ENCODE peak calls at places on chromosome 13, in seven cellular contexts. J is left ventricle myocardium inferior, W is dorsolateral prefrontal cortex, K is mesothelial cell of epicardium, Y is uterus, S is A549, E is stomach. F is an unnamed sample.

GRCh38 chr13:50422181-50423148 is 407.2 kb downstream of the KCNRG start:
- DNase-seq in W (no peak), K (no peak), J (no peak), E (no peak), Y (no peak), S (no peak), F (no peak)

GRCh38 chr13:41492432-41493267 is 35.3 kb downstream of the RGCC start:
- DNase-seq in S (no peak), E (no peak), W (no peak), J (no peak), Y (no peak), K (no peak), F (no peak)

GRCh38 chr13:95239293-95239692 is 62.0 kb downstream of the ABCC4 start:
- DNase-seq in J (no peak), W (no peak), S (no peak), E (no peak), Y (no peak), K (no peak), F (no peak)

GRCh38 chr13:113815151-113816058 is 48.5 kb downstream of the GAS6 start:
- DNase-seq in K (no peak), Y (no peak), E (no peak), S (no peak), W (no peak), J (no peak), F (no peak)

GRCh38 chr13:19607523-19608078 is 25.9 kb upstream of the MPHOSPH8 start:
- DNase-seq in J (no peak), E (no peak), Y (no peak), S (no peak), K (no peak), W (no peak), F (no peak)

GRCh38 chr13:47076536-47076935 is 179.7 kb upstream of the HTR2A start:
- DNase-seq in S (no peak), Y (no peak), W (no peak), E (no peak), J (no peak), K (no peak), F (no peak)

GRCh38 chr13:97341135-97341534 is 92.8 kb upstream of the RAP2A start:
- DNase-seq in W (no peak), Y (no peak), S (no peak), J (no peak), K (no peak), E (no peak), F (no peak)

GRCh38 chr13:51435002-51435578 is 17.7 kb downstream of the INTS6 start:
- DNase-seq in Y (no peak), S (peak), K (no peak), E (no peak), W (no peak), J (no peak), F (no peak)

DNA sequence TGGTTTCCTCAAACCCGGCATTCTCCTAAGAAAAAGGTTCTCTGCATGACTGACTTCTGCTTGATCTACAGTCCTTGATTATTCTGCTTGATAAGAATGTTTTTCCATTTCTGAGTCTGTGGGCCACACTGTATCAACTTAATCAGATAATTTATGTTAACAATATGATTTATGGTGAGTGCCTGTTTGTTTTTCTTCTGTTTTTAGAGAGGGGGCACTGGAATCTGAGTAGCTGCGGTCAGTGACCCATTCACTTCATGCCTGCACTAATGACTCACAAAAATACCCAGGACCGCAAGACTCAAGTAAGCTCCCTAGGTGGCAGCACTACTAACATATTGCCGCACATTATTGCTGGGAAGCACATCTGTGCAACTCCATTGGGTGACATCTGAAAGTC is 542.3 kb upstream of the ATXN8OS start:
- DNase-seq in W (no peak), Y (no peak), J (no peak), E (no peak), S (peak), K (no peak), F (no peak)
- TF ChIP-seq CTCF in W (no peak), Y (no peak), J (no peak), E (no peak), S (no peak), K (no peak), F (peak)

DNA sequence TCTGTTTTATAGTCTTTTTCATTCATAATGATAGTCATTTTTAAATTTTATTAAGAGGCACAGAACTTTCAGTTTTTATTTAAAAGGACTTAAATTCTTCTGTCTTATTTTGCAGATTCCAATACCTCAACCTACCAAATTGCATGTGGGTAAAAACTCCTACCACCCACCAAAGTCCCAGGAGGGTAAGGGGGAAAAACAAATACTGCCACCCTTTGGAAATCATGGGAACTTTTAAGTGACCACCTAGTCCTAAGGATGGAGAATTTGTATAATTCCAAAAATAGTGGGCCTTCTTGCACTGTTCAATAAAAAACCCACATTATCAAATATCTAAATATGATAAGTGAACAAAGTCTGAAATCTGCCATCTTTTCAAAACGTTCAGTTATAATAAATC is 9.7 kb downstream of the SUPT20H start:
- DNase-seq in E (no peak), Y (no peak), K (no peak), W (no peak), J (no peak), S (no peak), F (no peak)
- TF ChIP-seq CTCF in E (no peak), Y (no peak), K (no peak), W (no peak), J (no peak), S (no peak), F (peak)

GRCh38 chr13:27770809-27771208 is 21.5 kb upstream of the GSX1 start:
- DNase-seq in S (peak), J (no peak), W (no peak), E (no peak), K (no peak), Y (no peak), F (no peak)
- TF ChIP-seq CTCF in S (peak), J (peak), W (peak), E (no peak), K (no peak), Y (no peak), F (peak)

GRCh38 chr13:76266566-76266965 is 619.6 kb downstream of the KCTD12 start:
- DNase-seq in Y (no peak), S (no peak), W (no peak), J (no peak), K (no peak), E (no peak), F (no peak)
- TF ChIP-seq CTCF in Y (no peak), S (no peak), W (no peak), J (no peak), K (no peak), E (no peak), F (no peak)

GRCh38 chr13:100689191-100689590 is 14.6 kb upstream of the TMTC4 start:
- DNase-seq in W (no peak), E (no peak), K (no peak), J (no peak), S (no peak), Y (no peak), F (no peak)

DNA sequence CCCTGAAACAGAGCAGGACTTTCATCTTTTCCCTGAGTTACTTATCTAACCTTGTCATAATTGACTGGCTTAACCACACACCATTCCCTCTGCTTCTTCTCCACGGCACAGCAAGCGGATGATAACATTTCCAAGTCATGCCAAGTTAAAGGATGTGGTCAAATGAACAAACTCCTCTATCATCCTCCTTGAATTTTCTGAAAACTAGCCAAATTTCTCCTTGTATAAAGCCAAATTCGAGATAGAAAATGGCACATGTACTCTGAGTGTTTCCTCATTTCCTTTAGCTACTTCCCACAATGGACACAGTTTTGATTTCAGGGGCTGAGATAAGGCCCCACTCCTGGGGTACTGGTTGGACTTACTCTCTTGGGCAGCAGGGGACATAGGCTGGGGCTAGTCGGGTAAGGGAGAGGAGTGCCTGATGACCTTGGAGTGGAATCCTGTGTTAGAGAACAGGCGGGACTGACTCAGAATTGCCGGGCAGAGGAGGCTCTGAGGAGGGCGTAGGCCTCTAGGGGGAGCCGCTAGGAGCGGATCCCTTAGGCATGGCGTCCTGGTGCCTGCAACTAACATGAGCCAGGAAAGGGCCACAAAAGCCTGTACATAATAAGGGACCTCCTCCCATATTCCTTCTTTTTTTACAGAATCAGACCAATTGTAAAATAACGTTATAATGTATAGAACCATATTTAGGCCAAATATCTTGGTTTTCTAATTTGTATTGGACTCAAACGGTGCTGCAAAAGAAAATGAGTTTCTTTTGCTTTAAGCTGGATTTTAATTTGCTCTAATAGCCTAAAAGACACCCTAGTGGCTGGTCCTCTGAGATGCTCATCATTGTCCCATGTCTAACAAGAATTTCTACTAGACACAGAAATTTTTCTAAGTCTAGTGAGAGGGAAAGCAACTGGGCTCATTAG is 20.4 kb upstream of the TMTC4 start:
- DNase-seq in J (no peak), W (no peak), E (peak), Y (no peak), K (no peak), S (peak), F (peak)
- TF ChIP-seq CTCF in J (peak), W (no peak), E (no peak), Y (no peak), K (no peak), S (peak), F (peak)

GRCh38 chr13:73057284-73058025 is 1.4 kb upstream of the KLF5 start:
- DNase-seq in W (no peak), E (no peak), S (no peak), J (no peak), Y (no peak), K (no peak), F (no peak)

GRCh38 chr13:73056054-73056962 is 2.5 kb upstream of the KLF5 start:
- DNase-seq in E (no peak), J (no peak), S (peak), K (no peak), W (no peak), Y (no peak), F (no peak)

GRCh38 chr13:73058741-73059459 is at the start of gene KLF5:
- DNase-seq in W (peak), K (peak), S (peak), Y (peak), E (peak), J (peak), F (peak)

GRCh38 chr13:73058432-73058740 is 419 bp upstream of the KLF5 start:
- DNase-seq in K (no peak), W (no peak), Y (no peak), J (no peak), E (no peak), S (no peak), F (no peak)

GRCh38 chr13:73054712-73055111 is 4.1 kb upstream of the KLF5 start:
- DNase-seq in J (no peak), W (no peak), K (no peak), Y (no peak), S (no peak), E (no peak), F (no peak)
- TF ChIP-seq CTCF in J (no peak), W (no peak), K (no peak), Y (no peak), S (no peak), E (no peak), F (no peak)

DNA sequence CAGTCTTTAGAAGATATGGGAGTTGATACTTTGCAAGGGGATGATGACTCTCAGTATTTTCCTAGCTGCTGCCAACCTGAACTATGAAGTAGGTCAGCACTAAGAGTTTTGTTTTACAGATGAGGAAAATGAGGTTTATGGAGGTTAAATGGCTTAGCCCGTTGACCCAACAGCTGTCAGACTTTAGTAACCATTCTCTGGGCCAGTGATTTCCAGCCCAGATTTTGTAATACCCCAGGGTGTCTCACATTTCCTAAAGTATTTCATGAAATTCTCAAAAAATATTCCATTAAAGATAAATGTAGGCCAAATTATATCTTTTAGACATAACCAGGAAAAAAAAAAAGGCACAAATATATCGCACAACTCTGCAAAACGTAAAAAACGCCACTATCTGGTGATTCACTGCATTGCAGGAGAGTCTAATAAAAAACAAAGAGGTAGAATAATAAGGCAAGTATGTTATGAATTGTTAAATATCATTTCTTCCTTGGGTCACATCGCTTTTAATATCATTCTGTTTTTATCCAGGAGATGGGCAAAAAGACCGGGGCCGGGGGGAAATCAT is 112.5 kb downstream of the DACH1 start:
- DNase-seq in W (no peak), K (no peak), S (no peak), Y (peak), E (no peak), J (no peak), F (no peak)
- TF ChIP-seq CTCF in W (no peak), K (peak), S (no peak), Y (no peak), E (no peak), J (peak), F (no peak)

DNA sequence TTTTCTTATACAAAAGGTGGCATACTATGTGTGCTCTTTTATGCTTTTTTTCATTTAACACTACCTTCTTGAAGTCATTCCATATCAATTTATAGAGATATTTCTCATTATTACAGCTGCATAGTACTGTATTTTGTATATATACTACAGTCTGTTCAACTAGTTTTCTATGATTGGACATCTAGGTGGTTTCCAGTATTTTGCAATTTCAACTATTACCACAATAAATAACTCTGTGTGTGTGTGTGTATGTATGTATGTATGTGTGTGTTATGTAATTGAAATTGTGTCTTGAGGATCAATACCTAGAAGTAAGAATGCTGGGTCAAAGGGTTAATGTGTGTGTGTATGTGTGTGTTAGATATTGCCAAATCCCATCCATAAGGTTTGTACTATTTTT is 7.0 kb downstream of the LPAR6 start:
- DNase-seq in S (no peak), E (no peak), J (no peak), W (no peak), K (no peak), Y (no peak), F (no peak)
- TF ChIP-seq CTCF in S (no peak), E (no peak), J (no peak), W (no peak), K (no peak), Y (no peak), F (no peak)

GRCh38 chr13:37870489-37870845 is 895 bp upstream of the TRPC4 start:
- DNase-seq in E (no peak), K (no peak), S (no peak), W (no peak), Y (no peak), J (no peak), F (no peak)

GRCh38 chr13:37869506-37869755 is 141 bp downstream of the TRPC4 start:
- DNase-seq in W (no peak), K (no peak), S (no peak), J (no peak), Y (no peak), E (no peak), F (no peak)

GRCh38 chr13:37870895-37871550 is 1.5 kb upstream of the TRPC4 start:
- DNase-seq in Y (no peak), S (no peak), K (no peak), W (no peak), J (no peak), E (no peak), F (no peak)

GRCh38 chr13:37868691-37869505 is 674 bp downstream of the TRPC4 start:
- DNase-seq in J (no peak), W (no peak), K (no peak), E (no peak), S (no peak), Y (no peak), F (no peak)

DNA sequence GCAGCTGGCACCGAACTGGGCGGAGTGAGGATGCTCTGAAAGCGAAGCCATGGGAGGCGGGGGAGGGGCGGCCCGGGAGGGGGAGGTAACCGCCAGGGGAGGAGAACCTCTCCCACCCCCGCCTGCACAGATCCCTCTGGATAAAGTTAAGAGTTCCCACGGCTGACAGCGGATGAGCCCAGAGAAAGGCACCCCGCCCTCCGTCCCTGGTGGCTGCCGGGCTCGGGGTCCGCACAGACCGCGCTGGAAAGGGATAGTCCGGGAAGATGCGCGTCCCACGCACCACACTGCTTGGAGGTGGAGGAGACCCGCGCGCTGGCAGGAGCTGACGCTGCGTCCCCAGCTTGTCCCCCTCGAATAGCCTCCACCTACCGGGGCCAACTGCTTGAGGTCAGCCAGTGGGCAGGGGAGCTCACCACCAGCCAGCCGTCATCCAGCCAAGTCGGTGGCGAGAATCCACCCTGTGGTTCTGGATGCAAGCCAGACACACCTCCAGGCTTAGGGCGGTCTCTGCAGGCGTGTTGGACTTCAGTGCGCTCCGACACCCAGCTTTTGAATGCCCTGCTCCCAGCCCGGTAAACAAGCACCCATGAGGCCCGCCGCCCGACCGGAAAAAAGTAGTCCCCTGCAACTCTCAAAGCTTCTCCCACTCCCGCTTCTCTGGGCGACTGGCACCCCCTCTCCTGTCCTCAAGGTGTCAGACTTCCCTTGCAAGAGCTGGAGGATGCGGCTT is at the start of gene TRPC4:
- DNase-seq in K (peak), Y (peak), E (peak), J (peak), S (peak), W (peak), F (no peak)
- TF ChIP-seq CTCF in K (peak), Y (peak), E (no peak), J (peak), S (no peak), W (peak), F (peak)

F was measured in D721Med.